ENCODE peak calls at places on chromosomes 11 and 22, in six cellular contexts. S, L, H, K, B and T are unnamed samples.

GRCh38 chr11:26229270-26229669 is 102.7 kb upstream of the ANO3 start:
- DNase-seq in L (no peak), K (peak; percentile 83), B (peak; percentile 95), H (no peak), S (no peak), T (no peak)

GRCh38 chr22:46119729-46120419 is 30.5 kb upstream of the PPARA start:
- DNase-seq in H (no peak), S (no peak), L (no peak), B (peak; percentile 85), K (peak; percentile 82), T (no peak)

GRCh38 chr11:60184824-60185511 is 2.1 kb upstream of the MS4A6A start:
- DNase-seq in B (no peak), K (no peak), H (no peak), L (no peak), S (no peak), T (no peak)

GRCh38 chr22:46970411-46971123 is 208.1 kb downstream of the TBC1D22A start:
- DNase-seq in L (no peak), H (no peak), K (no peak), S (no peak), B (no peak), T (no peak)

GRCh38 chr11:46122955-46123354 is 1.7 kb upstream of the PHF21A start:
- DNase-seq in L (no peak), K (peak; percentile 52), S (no peak), B (peak; percentile 57), H (no peak), T (no peak)

GRCh38 chr22:46076651-46077339 is 73.5 kb upstream of the PPARA start:
- DNase-seq in L (no peak), K (no peak), H (peak; percentile 56), B (peak; percentile 62), S (no peak), T (no peak)

GRCh38 chr22:46830001-46830715 is 67.7 kb downstream of the TBC1D22A start:
- DNase-seq in L (no peak), K (peak; percentile 87), S (no peak), H (no peak), B (peak; percentile 53), T (no peak)

GRCh38 chr22:37741312-37741795 is 44.5 kb downstream of the TRIOBP start:
- DNase-seq in S (no peak), K (peak; percentile 97), L (no peak), B (peak; percentile 99), H (no peak), T (no peak)

GRCh38 chr11:65032216-65032615 is 5.0 kb downstream of the SNX15 start:
- DNase-seq in B (no peak), S (no peak), L (no peak), H (no peak), K (no peak), T (no peak)

GRCh38 chr22:49589301-49589700 is 238.4 kb downstream of the BRD1 start:
- DNase-seq in S (no peak), B (no peak), K (no peak), H (peak; percentile 25), L (no peak), T (no peak)

GRCh38 chr11:44842219-44842618 is 108.5 kb downstream of the TP53I11 start:
- DNase-seq in B (peak; percentile 43), S (no peak), L (no peak), H (no peak), K (peak; percentile 85), T (no peak)

GRCh38 chr11:58625826-58626460 is 3.5 kb downstream of the CNTF start:
- DNase-seq in B (peak; percentile 15), H (no peak), K (peak; percentile 49), S (no peak), L (no peak), T (no peak)

GRCh38 chr11:58622344-58622743 is at the start of gene CNTF:
- DNase-seq in L (no peak), K (peak; percentile 22), S (no peak), H (no peak), B (peak; percentile 11), T (no peak)

GRCh38 chr11:58625086-58625485 is 2.6 kb downstream of the CNTF start:
- DNase-seq in L (no peak), K (no peak), B (no peak), H (no peak), S (no peak), T (no peak)

GRCh38 chr11:58618215-58618614 is 4.2 kb upstream of the CNTF start:
- DNase-seq in K (no peak), L (no peak), H (no peak), S (no peak), B (no peak), T (peak; percentile 15)

GRCh38 chr11:58621586-58622262 is 741 bp upstream of the CNTF start:
- DNase-seq in B (no peak), S (no peak), H (no peak), K (no peak), L (no peak), T (no peak)
- TF ChIP-seq CTCF in B (no peak), S (no peak), H (no peak), K (no peak), L (no peak), T (no peak)

DNA sequence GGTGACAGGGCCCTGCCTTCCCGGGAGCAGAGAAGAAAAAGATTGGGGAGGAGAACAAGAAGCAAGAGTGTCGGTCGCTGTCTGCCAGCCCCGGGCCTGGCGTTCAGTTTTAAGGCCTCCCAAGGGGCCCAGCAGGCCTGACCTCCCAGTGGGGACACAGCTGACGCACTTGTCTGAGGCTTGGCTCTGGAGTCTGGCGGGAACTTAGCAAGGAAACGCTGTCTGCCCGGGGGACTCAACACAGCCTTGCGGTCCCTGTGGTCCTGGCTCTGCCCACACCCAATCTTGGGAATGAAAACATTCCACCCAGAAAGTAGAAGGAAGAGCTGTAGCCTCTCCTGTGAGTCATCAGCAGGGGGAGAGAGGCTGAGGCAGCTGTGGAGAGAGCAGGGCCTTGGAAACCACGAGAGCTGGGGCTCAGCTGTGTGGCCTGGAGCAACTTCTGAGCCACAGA is 54.4 kb downstream of the TRAF6 start:
- DNase-seq in L (peak; percentile 34), S (peak; percentile 69), H (no peak), B (peak; percentile 95), K (peak; percentile 100), T (no peak)
- TF ChIP-seq CTCF in L (no peak), S (peak; percentile 16), H (no peak), B (no peak), K (no peak), T (no peak)

GRCh38 chr11:1953489-1954284 is 6.6 kb downstream of the MRPL23 start:
- DNase-seq in H (no peak), K (no peak), L (peak; percentile 3), B (peak; percentile 41), S (no peak), T (peak; percentile 30)
- TF ChIP-seq CTCF in H (no peak), K (no peak), L (no peak), B (no peak), S (no peak), T (no peak)

GRCh38 chr22:22144858-22145257 is 99.7 kb upstream of the VPREB1 start:
- DNase-seq in H (no peak), K (no peak), B (no peak), S (no peak), L (no peak), T (no peak)
- TF ChIP-seq CTCF in H (no peak), K (peak; percentile 33), B (peak; percentile 19), S (no peak), L (no peak), T (no peak)

GRCh38 chr11:69662021-69662698 is 13.0 kb downstream of the LTO1 start:
- DNase-seq in K (no peak), L (no peak), H (no peak), S (no peak), B (no peak), T (no peak)
- TF ChIP-seq CTCF in K (peak; percentile 28), L (peak; percentile 36), H (no peak), S (no peak), B (peak; percentile 44), T (no peak)

GRCh38 chr11:108115495-108116140 is 5.7 kb upstream of the ACAT1 start:
- DNase-seq in K (peak; percentile 92), S (peak; percentile 43), B (peak; percentile 91), L (no peak), H (peak; percentile 82), T (no peak)
- TF ChIP-seq CTCF in K (no peak), S (no peak), B (no peak), L (no peak), H (no peak), T (no peak)

DNA sequence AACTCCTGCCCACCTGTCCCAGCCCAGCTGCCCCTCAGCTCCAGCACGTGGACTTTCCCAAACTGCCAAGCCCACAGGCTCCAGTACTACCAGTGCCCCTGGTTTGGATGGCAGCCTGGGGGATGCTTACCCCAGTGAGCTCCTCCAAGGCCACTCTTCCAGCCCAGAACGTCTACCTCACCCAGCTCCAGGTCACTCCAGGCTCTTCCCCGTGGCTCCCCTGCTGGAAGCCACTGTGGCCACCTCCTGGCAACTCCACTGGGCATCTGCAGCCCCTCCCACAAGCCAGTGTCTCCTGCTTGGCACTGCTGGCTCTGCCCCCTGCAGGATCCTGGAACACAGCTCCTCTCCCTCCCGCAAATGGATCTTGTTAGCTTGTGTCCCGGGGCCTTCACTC is 29.3 kb downstream of the LMO1 start:
- DNase-seq in K (no peak), S (no peak), H (peak; percentile 39), B (no peak), L (no peak), T (no peak)
- TF ChIP-seq CTCF in K (no peak), S (no peak), H (no peak), B (no peak), L (no peak), T (no peak)

GRCh38 chr11:68870470-68870869 is 28.8 kb upstream of the CPT1A start:
- DNase-seq in B (peak; percentile 24), S (no peak), L (no peak), K (no peak), H (no peak), T (no peak)
- TF ChIP-seq CTCF in B (peak; percentile 1), S (no peak), L (no peak), K (no peak), H (no peak), T (no peak)

GRCh38 chr11:94423467-94423866 is 22.2 kb upstream of the GPR83 start:
- DNase-seq in K (no peak), H (no peak), L (peak; percentile 24), B (no peak), S (no peak), T (no peak)

GRCh38 chr11:94418123-94418770 is 17.0 kb upstream of the GPR83 start:
- DNase-seq in K (no peak), B (no peak), S (no peak), H (no peak), L (no peak), T (no peak)

GRCh38 chr11:94417386-94417987 is 16.3 kb upstream of the GPR83 start:
- DNase-seq in H (no peak), B (peak; percentile 63), K (peak; percentile 63), S (no peak), L (no peak), T (no peak)
- TF ChIP-seq CTCF in H (peak; percentile 68), B (peak; percentile 52), K (peak; percentile 70), S (peak; percentile 47), L (peak; percentile 42), T (peak; percentile 19)